ENCODE peak calls at places on chromosomes 5 and 9, in six cellular contexts. One of them, this sample, is unnamed.

GRCh38 chr5:31781772-31782171 is 142.8 kb downstream of the PDZD2 start:
- DNase-seq in activated B cell treated with CpG ODN at 0.5 μM for 24 hours: no peak
- DNase-seq in colonic mucosa: no peak
- DNase-seq in brain microvascular endothelial cell: no peak
- DNase-seq in epithelial cell of esophagus: peak; percentile 49
- DNase-seq in mesothelial cell of epicardium: no peak
- DNase-seq in this sample: no peak

GRCh38 chr5:10331341-10331796 is 22.1 kb upstream of the MARCHF6 start:
- DNase-seq in activated B cell treated with CpG ODN at 0.5 μM for 24 hours: no peak
- DNase-seq in colonic mucosa: peak; percentile 67
- DNase-seq in brain microvascular endothelial cell: peak; percentile 60
- DNase-seq in epithelial cell of esophagus: no peak
- DNase-seq in mesothelial cell of epicardium: no peak
- DNase-seq in this sample: no peak

GRCh38 chr9:134940236-134941208 is 22.8 kb upstream of the FCN1 start:
- DNase-seq in activated B cell treated with CpG ODN at 0.5 μM for 24 hours: no peak
- DNase-seq in colonic mucosa: no peak
- DNase-seq in brain microvascular endothelial cell: no peak
- DNase-seq in epithelial cell of esophagus: no peak
- DNase-seq in mesothelial cell of epicardium: no peak
- DNase-seq in this sample: peak; percentile 44

GRCh38 chr5:1293997-1294838 is 650 bp downstream of the TERT start:
- DNase-seq in activated B cell treated with CpG ODN at 0.5 μM for 24 hours: peak; percentile 12
- DNase-seq in colonic mucosa: peak; percentile 19
- DNase-seq in brain microvascular endothelial cell: no peak
- DNase-seq in epithelial cell of esophagus: no peak
- DNase-seq in mesothelial cell of epicardium: no peak
- DNase-seq in this sample: no peak

GRCh38 chr5:1106385-1107166 is 5.3 kb downstream of the SLC12A7 start:
- DNase-seq in activated B cell treated with CpG ODN at 0.5 μM for 24 hours: no peak
- DNase-seq in colonic mucosa: no peak
- DNase-seq in brain microvascular endothelial cell: no peak
- DNase-seq in epithelial cell of esophagus: no peak
- DNase-seq in mesothelial cell of epicardium: no peak
- DNase-seq in this sample: peak; percentile 84

GRCh38 chr9:105842023-105842644 is 147.8 kb downstream of the TMEM38B start:
- DNase-seq in activated B cell treated with CpG ODN at 0.5 μM for 24 hours: no peak
- DNase-seq in colonic mucosa: peak; percentile 23
- DNase-seq in brain microvascular endothelial cell: peak; percentile 56
- DNase-seq in epithelial cell of esophagus: peak; percentile 47
- DNase-seq in mesothelial cell of epicardium: no peak
- DNase-seq in this sample: no peak

GRCh38 chr9:22044583-22044982 is 35.5 kb upstream of the CDKN2B start:
- DNase-seq in activated B cell treated with CpG ODN at 0.5 μM for 24 hours: no peak
- DNase-seq in colonic mucosa: no peak
- DNase-seq in brain microvascular endothelial cell: peak; percentile 86
- DNase-seq in epithelial cell of esophagus: peak; percentile 88
- DNase-seq in mesothelial cell of epicardium: no peak
- DNase-seq in this sample: no peak

GRCh38 chr5:1167728-1168709 is 33.4 kb upstream of the SLC6A19 start:
- DNase-seq in activated B cell treated with CpG ODN at 0.5 μM for 24 hours: peak; percentile 44
- DNase-seq in colonic mucosa: peak; percentile 75
- DNase-seq in brain microvascular endothelial cell: peak; percentile 58
- DNase-seq in epithelial cell of esophagus: peak; percentile 69
- DNase-seq in mesothelial cell of epicardium: no peak
- DNase-seq in this sample: no peak

GRCh38 chr5:109455598-109456096 is 45.9 kb upstream of the PJA2 start:
- DNase-seq in activated B cell treated with CpG ODN at 0.5 μM for 24 hours: no peak
- DNase-seq in colonic mucosa: no peak
- DNase-seq in brain microvascular endothelial cell: peak; percentile 100
- DNase-seq in epithelial cell of esophagus: peak; percentile 100
- DNase-seq in mesothelial cell of epicardium: no peak
- DNase-seq in this sample: no peak

GRCh38 chr9:75950983-75951382 is 60.5 kb downstream of the PCSK5 start:
- DNase-seq in activated B cell treated with CpG ODN at 0.5 μM for 24 hours: no peak
- DNase-seq in colonic mucosa: peak; percentile 61
- DNase-seq in brain microvascular endothelial cell: peak; percentile 35
- DNase-seq in epithelial cell of esophagus: no peak
- DNase-seq in mesothelial cell of epicardium: no peak
- DNase-seq in this sample: no peak

GRCh38 chr5:56350030-56350594 is 117.0 kb upstream of the ANKRD55 start:
- DNase-seq in activated B cell treated with CpG ODN at 0.5 μM for 24 hours: no peak
- DNase-seq in colonic mucosa: no peak
- DNase-seq in brain microvascular endothelial cell: no peak
- DNase-seq in epithelial cell of esophagus: no peak
- DNase-seq in mesothelial cell of epicardium: no peak
- DNase-seq in this sample: no peak

GRCh38 chr9:74577956-74578355 is 80.8 kb downstream of the RORB start:
- DNase-seq in activated B cell treated with CpG ODN at 0.5 μM for 24 hours: no peak
- DNase-seq in colonic mucosa: no peak
- DNase-seq in brain microvascular endothelial cell: no peak
- DNase-seq in epithelial cell of esophagus: peak; percentile 17
- DNase-seq in mesothelial cell of epicardium: no peak
- DNase-seq in this sample: no peak

GRCh38 chr5:116759860-116760644 is 185.4 kb upstream of the SEMA6A start:
- DNase-seq in activated B cell treated with CpG ODN at 0.5 μM for 24 hours: no peak
- DNase-seq in colonic mucosa: no peak
- DNase-seq in brain microvascular endothelial cell: peak; percentile 73
- DNase-seq in epithelial cell of esophagus: no peak
- DNase-seq in mesothelial cell of epicardium: no peak
- DNase-seq in this sample: no peak

GRCh38 chr5:7382588-7382987 is 13.3 kb upstream of the ADCY2 start:
- DNase-seq in activated B cell treated with CpG ODN at 0.5 μM for 24 hours: no peak
- DNase-seq in colonic mucosa: no peak
- DNase-seq in brain microvascular endothelial cell: no peak
- DNase-seq in epithelial cell of esophagus: no peak
- DNase-seq in mesothelial cell of epicardium: no peak
- DNase-seq in this sample: no peak

GRCh38 chr5:14664270-14665109 is at the start of gene OTULIN:
- DNase-seq in activated B cell treated with CpG ODN at 0.5 μM for 24 hours: peak; percentile 90
- DNase-seq in colonic mucosa: peak; percentile 89
- DNase-seq in brain microvascular endothelial cell: peak; percentile 57
- DNase-seq in epithelial cell of esophagus: peak; percentile 87
- DNase-seq in mesothelial cell of epicardium: peak; percentile 81
- DNase-seq in this sample: peak; percentile 92

GRCh38 chr5:43063731-43064171 is 23.6 kb upstream of the ANXA2R start:
- DNase-seq in activated B cell treated with CpG ODN at 0.5 μM for 24 hours: no peak
- DNase-seq in colonic mucosa: no peak
- DNase-seq in brain microvascular endothelial cell: peak; percentile 59
- DNase-seq in epithelial cell of esophagus: peak; percentile 38
- DNase-seq in mesothelial cell of epicardium: no peak
- DNase-seq in this sample: peak; percentile 54

GRCh38 chr9:109520475-109521132 is 22.5 kb upstream of the PTPN3 start:
- DNase-seq in activated B cell treated with CpG ODN at 0.5 μM for 24 hours: no peak
- DNase-seq in colonic mucosa: peak; percentile 81
- DNase-seq in brain microvascular endothelial cell: peak; percentile 81
- DNase-seq in epithelial cell of esophagus: peak; percentile 84
- DNase-seq in mesothelial cell of epicardium: no peak
- DNase-seq in this sample: no peak

GRCh38 chr9:30039712-30040111 is 2344.7 kb upstream of the ACO1 start:
- DNase-seq in activated B cell treated with CpG ODN at 0.5 μM for 24 hours: no peak
- DNase-seq in colonic mucosa: no peak
- DNase-seq in brain microvascular endothelial cell: no peak
- DNase-seq in epithelial cell of esophagus: no peak
- DNase-seq in mesothelial cell of epicardium: no peak
- DNase-seq in this sample: no peak

GRCh38 chr5:83964235-83964634 is 243.6 kb upstream of the HAPLN1 start:
- DNase-seq in activated B cell treated with CpG ODN at 0.5 μM for 24 hours: no peak
- DNase-seq in colonic mucosa: no peak
- DNase-seq in brain microvascular endothelial cell: no peak
- DNase-seq in epithelial cell of esophagus: no peak
- DNase-seq in mesothelial cell of epicardium: no peak
- DNase-seq in this sample: no peak

GRCh38 chr5:32805966-32806626 is 95.0 kb downstream of the NPR3 start:
- DNase-seq in activated B cell treated with CpG ODN at 0.5 μM for 24 hours: no peak
- DNase-seq in colonic mucosa: no peak
- DNase-seq in brain microvascular endothelial cell: peak; percentile 87
- DNase-seq in epithelial cell of esophagus: peak; percentile 72
- DNase-seq in mesothelial cell of epicardium: no peak
- DNase-seq in this sample: no peak

GRCh38 chr5:14450055-14450524 is 131.5 kb upstream of the OTULINL start:
- DNase-seq in activated B cell treated with CpG ODN at 0.5 μM for 24 hours: no peak
- DNase-seq in colonic mucosa: no peak
- DNase-seq in brain microvascular endothelial cell: peak; percentile 97
- DNase-seq in epithelial cell of esophagus: no peak
- DNase-seq in mesothelial cell of epicardium: no peak
- DNase-seq in this sample: no peak

GRCh38 chr5:109105631-109106267 is 304.0 kb downstream of the PJA2 start:
- DNase-seq in activated B cell treated with CpG ODN at 0.5 μM for 24 hours: no peak
- DNase-seq in colonic mucosa: no peak
- DNase-seq in brain microvascular endothelial cell: peak; percentile 80
- DNase-seq in epithelial cell of esophagus: peak; percentile 82
- DNase-seq in mesothelial cell of epicardium: no peak
- DNase-seq in this sample: no peak

GRCh38 chr9:74762950-74763349 is 124.8 kb downstream of the TRPM6 start:
- DNase-seq in activated B cell treated with CpG ODN at 0.5 μM for 24 hours: no peak
- DNase-seq in colonic mucosa: no peak
- DNase-seq in brain microvascular endothelial cell: no peak
- DNase-seq in epithelial cell of esophagus: no peak
- DNase-seq in mesothelial cell of epicardium: no peak
- DNase-seq in this sample: no peak

DNA sequence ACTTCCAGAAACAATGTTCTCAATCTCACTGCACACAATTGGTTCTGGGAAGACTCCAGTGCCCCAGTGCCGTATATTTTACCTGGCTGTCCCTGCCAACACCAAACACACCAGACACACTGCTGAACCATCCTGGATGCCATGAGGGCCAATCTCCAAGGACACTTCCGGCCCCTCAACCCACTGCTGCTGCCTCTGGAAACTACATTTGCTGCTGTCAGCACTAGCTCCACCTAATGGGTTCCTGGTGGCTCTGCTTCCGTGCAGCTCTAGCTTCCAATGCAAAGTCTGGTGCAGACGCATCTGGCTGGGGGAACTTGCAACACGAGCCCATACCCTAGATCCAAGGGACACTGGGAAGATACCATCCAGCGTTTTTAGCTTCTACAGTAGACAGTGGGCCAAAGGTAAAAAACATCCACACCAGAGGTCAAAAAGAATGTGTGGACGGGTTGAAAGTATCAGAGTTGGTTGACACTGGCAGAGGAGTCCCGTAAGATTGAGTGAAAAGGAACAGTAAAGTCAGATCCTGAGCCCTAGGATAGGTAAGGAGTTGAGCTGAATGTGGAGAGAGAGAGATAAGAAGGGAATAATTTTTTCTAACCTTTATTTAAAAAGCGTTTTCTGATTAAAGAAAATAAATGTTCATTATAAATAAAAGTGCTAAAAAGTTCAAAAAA is 99.7 kb upstream of the KIF2A start:
- DNase-seq in activated B cell treated with CpG ODN at 0.5 μM for 24 hours: no peak
- DNase-seq in colonic mucosa: no peak
- DNase-seq in brain microvascular endothelial cell: peak; percentile 2
- DNase-seq in epithelial cell of esophagus: peak; percentile 17
- DNase-seq in mesothelial cell of epicardium: no peak
- DNase-seq in this sample: no peak
- TF ChIP-seq CTCF in activated B cell treated with CpG ODN at 0.5 μM for 24 hours: no peak
- TF ChIP-seq CTCF in colonic mucosa: no peak
- TF ChIP-seq CTCF in brain microvascular endothelial cell: peak; percentile 38
- TF ChIP-seq CTCF in epithelial cell of esophagus: peak; percentile 42
- TF ChIP-seq CTCF in mesothelial cell of epicardium: no peak
- TF ChIP-seq CTCF in this sample: no peak

GRCh38 chr5:44398382-44398781 is 9.2 kb upstream of the FGF10 start:
- DNase-seq in activated B cell treated with CpG ODN at 0.5 μM for 24 hours: no peak
- DNase-seq in colonic mucosa: no peak
- DNase-seq in brain microvascular endothelial cell: no peak
- DNase-seq in epithelial cell of esophagus: no peak
- DNase-seq in mesothelial cell of epicardium: no peak
- DNase-seq in this sample: no peak

GRCh38 chr5:44396312-44396711 is 7.1 kb upstream of the FGF10 start:
- DNase-seq in activated B cell treated with CpG ODN at 0.5 μM for 24 hours: no peak
- DNase-seq in colonic mucosa: no peak
- DNase-seq in brain microvascular endothelial cell: no peak
- DNase-seq in epithelial cell of esophagus: no peak
- DNase-seq in mesothelial cell of epicardium: no peak
- DNase-seq in this sample: no peak

GRCh38 chr5:44402084-44402483 is 12.9 kb upstream of the FGF10 start:
- DNase-seq in activated B cell treated with CpG ODN at 0.5 μM for 24 hours: no peak
- DNase-seq in colonic mucosa: no peak
- DNase-seq in brain microvascular endothelial cell: no peak
- DNase-seq in epithelial cell of esophagus: no peak
- DNase-seq in mesothelial cell of epicardium: no peak
- DNase-seq in this sample: no peak

DNA sequence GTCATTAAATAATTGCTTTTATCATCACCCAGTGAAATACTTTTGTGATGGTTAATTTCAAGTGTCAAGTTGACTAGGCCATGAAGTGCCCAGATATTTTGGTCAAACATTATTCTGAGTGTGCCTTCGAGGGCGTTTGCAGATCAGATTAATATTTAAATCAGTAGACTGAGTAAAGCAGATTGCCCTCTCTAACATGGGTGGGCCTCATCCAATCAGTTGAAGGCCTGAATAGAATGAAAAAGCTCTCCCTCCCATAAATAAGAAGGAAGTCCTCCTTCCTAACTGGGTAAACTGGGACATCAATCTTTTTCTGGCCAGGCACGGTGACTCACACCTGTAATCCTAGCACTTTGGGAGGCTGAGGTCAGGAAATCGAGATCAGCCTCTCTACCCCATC is 12.4 kb upstream of the FGF10 start:
- DNase-seq in activated B cell treated with CpG ODN at 0.5 μM for 24 hours: no peak
- DNase-seq in colonic mucosa: no peak
- DNase-seq in brain microvascular endothelial cell: no peak
- DNase-seq in epithelial cell of esophagus: no peak
- DNase-seq in mesothelial cell of epicardium: no peak
- DNase-seq in this sample: no peak
- TF ChIP-seq CTCF in activated B cell treated with CpG ODN at 0.5 μM for 24 hours: no peak
- TF ChIP-seq CTCF in colonic mucosa: no peak
- TF ChIP-seq CTCF in brain microvascular endothelial cell: no peak
- TF ChIP-seq CTCF in epithelial cell of esophagus: no peak
- TF ChIP-seq CTCF in mesothelial cell of epicardium: no peak
- TF ChIP-seq CTCF in this sample: no peak

GRCh38 chr9:27165067-27165466 is 56.0 kb downstream of the TEK start:
- DNase-seq in activated B cell treated with CpG ODN at 0.5 μM for 24 hours: no peak
- DNase-seq in colonic mucosa: no peak
- DNase-seq in brain microvascular endothelial cell: no peak
- DNase-seq in epithelial cell of esophagus: no peak
- DNase-seq in mesothelial cell of epicardium: no peak
- DNase-seq in this sample: no peak

GRCh38 chr9:27168951-27169350 is 59.9 kb downstream of the TEK start:
- DNase-seq in activated B cell treated with CpG ODN at 0.5 μM for 24 hours: no peak
- DNase-seq in colonic mucosa: no peak
- DNase-seq in brain microvascular endothelial cell: no peak
- DNase-seq in epithelial cell of esophagus: no peak
- DNase-seq in mesothelial cell of epicardium: no peak
- DNase-seq in this sample: no peak

GRCh38 chr9:27162045-27162444 is 53.0 kb downstream of the TEK start:
- DNase-seq in activated B cell treated with CpG ODN at 0.5 μM for 24 hours: no peak
- DNase-seq in colonic mucosa: no peak
- DNase-seq in brain microvascular endothelial cell: peak; percentile 38
- DNase-seq in epithelial cell of esophagus: no peak
- DNase-seq in mesothelial cell of epicardium: no peak
- DNase-seq in this sample: no peak

GRCh38 chr9:27168496-27168895 is 59.5 kb downstream of the TEK start:
- DNase-seq in activated B cell treated with CpG ODN at 0.5 μM for 24 hours: no peak
- DNase-seq in colonic mucosa: no peak
- DNase-seq in brain microvascular endothelial cell: no peak
- DNase-seq in epithelial cell of esophagus: no peak
- DNase-seq in mesothelial cell of epicardium: no peak
- DNase-seq in this sample: no peak

GRCh38 chr9:27165670-27166069 is 56.6 kb downstream of the TEK start:
- DNase-seq in activated B cell treated with CpG ODN at 0.5 μM for 24 hours: no peak
- DNase-seq in colonic mucosa: no peak
- DNase-seq in brain microvascular endothelial cell: no peak
- DNase-seq in epithelial cell of esophagus: no peak
- DNase-seq in mesothelial cell of epicardium: no peak
- DNase-seq in this sample: no peak
- TF ChIP-seq CTCF in activated B cell treated with CpG ODN at 0.5 μM for 24 hours: no peak
- TF ChIP-seq CTCF in colonic mucosa: no peak
- TF ChIP-seq CTCF in brain microvascular endothelial cell: peak; percentile 24
- TF ChIP-seq CTCF in epithelial cell of esophagus: no peak
- TF ChIP-seq CTCF in mesothelial cell of epicardium: no peak
- TF ChIP-seq CTCF in this sample: no peak

GRCh38 chr5:169050146-169050571 is 250.8 kb downstream of the SLIT3 start:
- DNase-seq in activated B cell treated with CpG ODN at 0.5 μM for 24 hours: no peak
- DNase-seq in colonic mucosa: no peak
- DNase-seq in brain microvascular endothelial cell: no peak
- DNase-seq in epithelial cell of esophagus: peak; percentile 46
- DNase-seq in mesothelial cell of epicardium: no peak
- DNase-seq in this sample: no peak
- TF ChIP-seq CTCF in activated B cell treated with CpG ODN at 0.5 μM for 24 hours: no peak
- TF ChIP-seq CTCF in colonic mucosa: no peak
- TF ChIP-seq CTCF in brain microvascular endothelial cell: no peak
- TF ChIP-seq CTCF in epithelial cell of esophagus: no peak
- TF ChIP-seq CTCF in mesothelial cell of epicardium: no peak
- TF ChIP-seq CTCF in this sample: no peak

This sample was measured in CD14-positive monocyte.